ENCODE peak calls at places on chromosomes 4 and X, in six cellular contexts. T is H9, U is neuronal stem cell, D is mesenchymal stem cell, Z is IMR-90, W is H1. P is an unnamed sample. For H3K79me1, the result is how much of the 10 kb centered on the place peaks cover.

GRCh38 chr4:171031338-171031737 is 781.9 kb upstream of the GALNTL6 start:
- DNase-seq in T (no peak), U (no peak), D (no peak), Z (no peak), W (no peak), P (no peak)

GRCh38 chr4:111283066-111283677 is 660.3 kb upstream of the PITX2 start:
- DNase-seq in T (peak), U (peak), D (peak), Z (peak), W (peak), P (peak)

GRCh38 chr4:25637581-25638220 is 17.9 kb upstream of the SLC34A2 start:
- DNase-seq in T (no peak), U (no peak), D (no peak), Z (no peak), W (no peak), P (no peak)

GRCh38 chrX:45623266-45623665 is 422.6 kb upstream of the DIPK2B start:
- DNase-seq in T (no peak), U (no peak), D (peak), Z (peak), W (no peak), P (peak)

GRCh38 chr4:140344621-140345020 is 28.8 kb upstream of the SCOC start:
- DNase-seq in T (no peak), U (no peak), D (no peak), Z (no peak), W (no peak), P (no peak)

GRCh38 chr4:10051536-10052135 is 30.3 kb upstream of the SLC2A9 start:
- DNase-seq in T (no peak), U (no peak), D (no peak), Z (no peak), W (no peak), P (no peak)

GRCh38 chrX:105662248-105662647 is 160.1 kb upstream of the NRK start:
- DNase-seq in T (no peak), U (no peak), D (no peak), Z (no peak), W (no peak), P (no peak)

GRCh38 chrX:46298821-46299220 is 246.4 kb downstream of the ZNF674 start:
- DNase-seq in T (no peak), U (no peak), D (no peak), Z (peak), W (no peak), P (no peak)

GRCh38 chrX:28582494-28582893 is 4.8 kb upstream of the IL1RAPL1 start:
- DNase-seq in T (no peak), U (no peak), D (no peak), Z (peak), W (no peak), P (no peak)

GRCh38 chr4:4841156-4841555 is 18.3 kb upstream of the MSX1 start:
- DNase-seq in T (no peak), U (no peak), D (no peak), Z (no peak), W (no peak), P (no peak)

GRCh38 chr4:61896717-61897116 is 696.6 kb downstream of the ADGRL3 start:
- DNase-seq in T (no peak), U (no peak), D (no peak), Z (no peak), W (no peak), P (no peak)

GRCh38 chr4:185232370-185232769 is 23.0 kb downstream of the SNX25 start:
- DNase-seq in T (no peak), U (no peak), D (peak), Z (peak), W (no peak), P (peak)

GRCh38 chrX:52867610-52868348 is at the start of gene XAGE3:
- DNase-seq in T (no peak), U (no peak), D (no peak), Z (no peak), W (no peak), P (peak)

GRCh38 chr4:165799384-165799815 is 73.6 kb upstream of the TLL1 start:
- DNase-seq in T (no peak), U (no peak), D (no peak), Z (no peak), W (no peak), P (no peak)

GRCh38 chr4:90137545-90137944 is 10.4 kb downstream of the CCSER1 start:
- DNase-seq in T (no peak), U (no peak), D (peak), Z (peak), W (no peak), P (peak)

GRCh38 chr4:24778427-24779225 is 16.7 kb upstream of the SOD3 start:
- DNase-seq in T (no peak), U (no peak), D (peak), Z (peak), W (no peak), P (no peak)

GRCh38 chr4:7120341-7120740 is 52.5 kb upstream of the GRPEL1 start:
- DNase-seq in T (peak), U (no peak), D (no peak), Z (peak), W (no peak), P (no peak)

GRCh38 chr4:73388887-73389286 is 15.2 kb upstream of the ALB start:
- DNase-seq in T (no peak), U (no peak), D (no peak), Z (no peak), W (no peak), P (no peak)

GRCh38 chr4:148779771-148780170 is 337.6 kb upstream of the NR3C2 start:
- DNase-seq in T (no peak), U (no peak), D (no peak), Z (no peak), W (no peak), P (no peak)

GRCh38 chr4:95289028-95289634 is 259.6 kb downstream of the UNC5C start:
- DNase-seq in T (no peak), U (no peak), D (peak), Z (peak), W (no peak), P (no peak)

GRCh38 chrX:97895751-97896150 is 1012.0 kb downstream of the RPA4 start:
- DNase-seq in T (no peak), U (no peak), D (no peak), Z (peak), W (no peak), P (no peak)

GRCh38 chr4:151644625-151645024 is 116.2 kb downstream of the GATB start:
- DNase-seq in T (peak), U (peak), D (peak), Z (no peak), W (no peak), P (peak)

GRCh38 chr4:11618666-11619282 is 190.1 kb upstream of the HS3ST1 start:
- DNase-seq in T (no peak), U (no peak), D (no peak), Z (no peak), W (no peak), P (no peak)

GRCh38 chr4:140635606-140636005 is 66.8 kb upstream of the UCP1 start:
- DNase-seq in T (peak), U (no peak), D (no peak), Z (no peak), W (no peak), P (peak)

GRCh38 chr4:148962539-148963290 is 520.5 kb upstream of the NR3C2 start:
- DNase-seq in T (no peak), U (no peak), D (peak), Z (peak), W (no peak), P (peak)

GRCh38 chr4:40227284-40227683 is 30.5 kb downstream of the RHOH start:
- DNase-seq in T (no peak), U (no peak), D (no peak), Z (no peak), W (no peak), P (no peak)

GRCh38 chr4:100372432-100372831 is 145.4 kb downstream of the EMCN start:
- DNase-seq in T (no peak), U (no peak), D (peak), Z (no peak), W (no peak), P (no peak)

GRCh38 chr4:128387600-128388351 is 100.2 kb upstream of the PGRMC2 start:
- DNase-seq in T (no peak), U (no peak), D (peak), Z (peak), W (no peak), P (peak)

GRCh38 chr4:78242071-78242470 is 184.9 kb downstream of the FRAS1 start:
- DNase-seq in T (no peak), U (no peak), D (no peak), Z (no peak), W (no peak), P (no peak)

GRCh38 chr4:72094054-72094780 is 62.4 kb downstream of the NPFFR2 start:
- DNase-seq in T (no peak), U (no peak), D (no peak), Z (no peak), W (no peak), P (no peak)

GRCh38 chr4:156754832-156755570 is 216.6 kb downstream of the PDGFC start:
- DNase-seq in T (no peak), U (no peak), D (no peak), Z (no peak), W (no peak), P (no peak)

GRCh38 chr4:138460477-138460876 is 218.3 kb upstream of the SLC7A11 start:
- DNase-seq in T (no peak), U (no peak), D (no peak), Z (no peak), W (no peak), P (no peak)

GRCh38 chr4:147060171-147060931 is 114.7 kb upstream of the TTC29 start:
- DNase-seq in T (no peak), U (peak), D (peak), Z (peak), W (no peak), P (peak)

GRCh38 chr4:143514432-143514831 is 930 bp downstream of the SMARCA5 start:
- DNase-seq in T (peak), U (peak), D (peak), Z (peak), W (peak), P (peak)

DNA sequence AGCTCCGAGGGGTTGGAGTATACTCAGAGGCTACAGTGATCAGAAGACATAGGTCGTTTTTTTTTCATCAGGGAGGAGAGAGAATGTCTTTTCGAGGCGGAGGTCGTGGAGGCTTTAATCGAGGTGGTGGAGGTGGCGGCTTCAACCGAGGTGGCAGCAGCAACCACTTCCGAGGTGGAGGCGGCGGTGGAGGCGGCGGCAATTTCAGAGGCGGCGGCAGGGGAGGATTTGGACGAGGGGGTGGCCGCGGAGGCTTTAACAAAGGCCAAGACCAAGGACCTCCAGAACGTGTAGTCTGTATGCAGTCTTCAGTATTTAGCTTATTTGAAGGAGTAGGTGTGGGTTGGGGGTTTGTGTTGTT is 500 bp downstream of the GAR1 start:
- DNase-seq in T (no peak), U (no peak), D (no peak), Z (no peak), W (no peak), P (no peak)
- H2AK5ac ChIP-seq in T (no peak), U (no peak), D (peak), Z (peak), W (peak), P (peak)

DNA sequence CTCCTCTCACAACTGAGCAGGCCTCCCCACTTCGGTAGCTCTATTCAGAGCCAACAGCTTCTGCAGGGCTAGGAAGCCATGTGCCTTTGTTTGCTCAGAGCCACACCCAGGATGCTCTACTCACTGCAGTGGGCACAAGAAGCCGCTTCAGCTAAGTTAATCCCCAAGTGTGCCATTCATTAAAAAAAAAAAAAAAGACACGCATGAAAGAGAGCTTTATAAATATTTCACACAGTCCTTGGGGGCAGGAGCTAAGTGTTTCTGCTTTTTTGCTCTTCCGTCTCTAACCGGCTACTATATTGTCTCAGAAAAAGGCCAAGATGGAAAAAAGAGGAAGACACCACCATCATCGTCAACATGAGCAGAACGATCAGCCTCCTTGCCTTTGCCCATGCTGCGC is 8.1 kb downstream of the CRMP1 start:
- DNase-seq in T (no peak), U (no peak), D (no peak), Z (no peak), W (no peak), P (no peak)
- H3K79me1 ChIP-seq in T (under half), U (under half), D (under half), Z (under half), W (under half), P (under half)

DNA sequence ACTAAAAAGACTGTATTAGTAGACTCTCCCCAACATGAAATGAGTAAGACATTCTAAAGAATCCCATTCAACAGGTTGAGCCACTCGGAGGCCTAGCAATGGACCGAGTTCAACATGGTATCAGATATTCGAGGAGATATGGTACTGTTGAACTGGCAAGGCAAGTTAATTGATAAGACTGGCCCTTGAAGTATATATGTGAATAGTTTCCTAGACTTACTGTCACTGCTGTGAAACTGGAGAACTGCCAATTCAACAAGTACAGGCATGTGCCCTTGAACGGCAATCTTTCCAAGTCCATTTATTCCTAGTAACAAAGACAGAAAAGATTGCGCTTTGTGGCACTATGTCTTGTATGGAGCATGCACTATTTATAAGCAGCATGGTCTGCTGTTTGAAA is 24.4 kb downstream of the FAT1 start:
- DNase-seq in T (no peak), U (no peak), D (peak), Z (peak), W (no peak), P (peak)
- H4K91ac ChIP-seq in T (no peak), U (no peak), D (no peak), Z (no peak), W (no peak), P (no peak)

DNA sequence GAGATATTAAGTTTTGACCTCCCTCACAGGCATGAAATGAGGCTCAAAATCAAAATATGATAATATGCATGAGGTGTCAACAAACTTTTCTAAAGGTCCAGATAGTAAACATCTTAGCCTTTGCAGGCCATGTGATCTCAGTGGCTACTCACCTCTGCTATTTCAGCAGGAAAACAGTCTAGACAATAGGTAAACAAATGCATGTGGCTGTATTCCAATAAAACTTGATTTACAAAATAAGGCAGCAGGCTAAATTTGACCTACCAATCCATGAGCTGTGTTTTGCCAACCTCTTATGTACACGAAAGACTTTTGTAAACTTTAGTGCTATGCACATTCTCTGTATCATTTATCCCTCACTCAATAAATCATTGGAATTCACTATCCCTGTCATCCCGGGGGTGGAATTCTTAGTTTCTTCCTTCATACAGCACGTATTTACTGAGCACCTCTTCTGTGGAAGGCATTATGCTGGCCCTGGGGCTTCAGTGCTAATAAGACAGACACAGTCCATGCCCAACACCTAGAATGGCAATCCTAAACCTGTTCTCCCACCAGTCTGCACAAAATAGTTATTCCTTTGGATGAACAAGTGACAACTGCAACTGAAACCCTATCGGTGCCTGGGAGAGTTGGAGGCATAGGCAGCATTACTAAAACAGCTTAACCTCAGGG is 19.9 kb downstream of the MAGEB17 start:
- DNase-seq in T (no peak), U (no peak), D (peak), Z (peak), W (no peak), P (no peak)
- H2AK5ac ChIP-seq in T (no peak), U (no peak), D (no peak), Z (peak), W (no peak), P (no peak)

DNA sequence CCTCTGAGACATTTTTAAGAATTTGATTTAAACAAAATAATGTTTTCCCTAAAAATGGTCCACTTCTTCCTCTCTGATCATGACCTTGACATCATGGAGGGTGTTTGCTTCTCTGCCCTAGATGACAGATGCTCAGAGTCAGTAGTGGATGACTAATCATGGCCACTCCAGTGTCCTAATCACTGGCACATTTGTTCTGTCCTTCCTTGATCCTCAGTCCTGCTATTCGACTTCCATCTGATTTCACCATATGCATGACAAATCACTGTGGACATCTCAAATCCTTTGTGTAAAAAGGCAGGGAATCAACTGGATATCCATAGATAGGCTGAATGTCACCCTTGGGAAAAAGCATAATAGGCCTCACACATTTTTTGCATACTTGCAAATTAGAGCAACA is 9.0 kb downstream of the CRMP1 start:
- DNase-seq in T (no peak), U (no peak), D (peak), Z (no peak), W (no peak), P (no peak)
- H3K79me1 ChIP-seq in T (under half), U (under half), D (under half), Z (under half), W (under half), P (under half)

GRCh38 chr4:113148925-113149324 is 99.5 kb downstream of the ANK2 start:
- DNase-seq in T (no peak), U (no peak), D (no peak), Z (no peak), W (no peak), P (no peak)

GRCh38 chr4:113147498-113148231 is 98.2 kb downstream of the ANK2 start:
- DNase-seq in T (no peak), U (no peak), D (no peak), Z (no peak), W (no peak), P (no peak)

GRCh38 chr4:113145147-113145518 is 95.7 kb downstream of the ANK2 start:
- DNase-seq in T (no peak), U (no peak), D (no peak), Z (no peak), W (no peak), P (no peak)

GRCh38 chr4:113146876-113147358 is 97.5 kb downstream of the ANK2 start:
- DNase-seq in T (no peak), U (no peak), D (peak), Z (no peak), W (no peak), P (no peak)

GRCh38 chr4:113145519-113146291 is 96.3 kb downstream of the ANK2 start:
- DNase-seq in T (peak), U (peak), D (peak), Z (no peak), W (peak), P (no peak)
- H4K91ac ChIP-seq in T (no peak), U (no peak), D (no peak), Z (no peak), W (peak), P (no peak)